ENCODE peak calls at places on chromosomes 6 and 20, in five cellular contexts. A is AG04450, M is A549, J is fibroblast of the aortic adventitia, Y is fibroblast of lung. N is an unnamed sample.

GRCh38 chr6:10518461-10519216 is 2.5 kb upstream of the GCNT2 start:
- DNase-seq in A (no peak), M (peak), J (peak), Y (peak), N (peak)

GRCh38 chr20:8318999-8319614 is 187.0 kb downstream of the PLCB1 start:
- DNase-seq in A (no peak), M (no peak), J (no peak), Y (no peak), N (no peak)

GRCh38 chr20:38790210-38791053 is 15.1 kb upstream of the PPP1R16B start:
- DNase-seq in A (no peak), M (peak), J (peak), Y (peak), N (peak)

GRCh38 chr20:24627291-24627690 is 157.9 kb downstream of the SYNDIG1 start:
- DNase-seq in A (no peak), M (no peak), J (no peak), Y (no peak), N (no peak)

GRCh38 chr6:31680841-31681671 is at the start of gene LY6G5C:
- DNase-seq in A (peak), M (peak), J (peak), Y (peak), N (peak)

GRCh38 chr6:139752086-139752485 is 377.6 kb upstream of the CITED2 start:
- DNase-seq in A (no peak), M (no peak), J (no peak), Y (no peak), N (no peak)

GRCh38 chr20:23027721-23028120 is 7.4 kb upstream of the SSTR4 start:
- DNase-seq in A (no peak), M (no peak), J (no peak), Y (no peak), N (no peak)

GRCh38 chr6:113457156-113457555 is 400.0 kb upstream of the MARCKS start:
- DNase-seq in A (no peak), M (no peak), J (peak), Y (peak), N (peak)

GRCh38 chr20:37999526-38000263 is 33.6 kb downstream of the TTI1 start:
- DNase-seq in A (no peak), M (no peak), J (no peak), Y (peak), N (no peak)

GRCh38 chr6:147507162-147508072 is 1.1 kb upstream of the SAMD5 start:
- DNase-seq in A (no peak), M (peak), J (peak), Y (peak), N (peak)

GRCh38 chr6:25352265-25352664 is 73.1 kb downstream of the CARMIL1 start:
- DNase-seq in A (no peak), M (no peak), J (no peak), Y (no peak), N (no peak)

GRCh38 chr20:63064745-63065711 is 58.3 kb upstream of the BHLHE23 start:
- DNase-seq in A (no peak), M (no peak), J (no peak), Y (no peak), N (no peak)

GRCh38 chr20:3510110-3510509 is 39.3 kb downstream of the ATRN start:
- DNase-seq in A (no peak), M (no peak), J (no peak), Y (no peak), N (no peak)

GRCh38 chr20:49858076-49858565 is 45.5 kb downstream of the SLC9A8 start:
- DNase-seq in A (no peak), M (no peak), J (peak), Y (peak), N (no peak)

GRCh38 chr6:46323312-46323965 is 152.7 kb upstream of the ENPP5 start:
- DNase-seq in A (no peak), M (no peak), J (peak), Y (peak), N (peak)

GRCh38 chr6:69386431-69386830 is 410.4 kb downstream of the LMBRD1 start:
- DNase-seq in A (no peak), M (no peak), J (no peak), Y (no peak), N (no peak)

GRCh38 chr6:107032051-107032450 is 4.1 kb downstream of the MTRES1 start:
- DNase-seq in A (no peak), M (no peak), J (no peak), Y (no peak), N (no peak)

GRCh38 chr6:138560130-138560850 is 61.0 kb upstream of the NHSL1 start:
- DNase-seq in A (no peak), M (no peak), J (no peak), Y (no peak), N (no peak)

GRCh38 chr6:54935739-54936138 is 89.2 kb downstream of the FAM83B start:
- DNase-seq in A (peak), M (peak), J (peak), Y (peak), N (peak)

GRCh38 chr6:44699082-44699481 is 311.6 kb downstream of the CDC5L start:
- DNase-seq in A (no peak), M (no peak), J (peak), Y (peak), N (no peak)

GRCh38 chr20:36919715-36920333 is 31.7 kb downstream of the SAMHD1 start:
- DNase-seq in A (peak), M (peak), J (peak), Y (peak), N (peak)

GRCh38 chr6:133697666-133698065 is 191.2 kb upstream of the TCF21 start:
- DNase-seq in A (no peak), M (no peak), J (peak), Y (peak), N (peak)

GRCh38 chr6:139149383-139149782 is 14.5 kb downstream of the HECA start:
- DNase-seq in A (no peak), M (no peak), J (peak), Y (peak), N (peak)

GRCh38 chr6:106066984-106067383 is 19.2 kb upstream of the PRDM1 start:
- DNase-seq in A (no peak), M (no peak), J (peak), Y (peak), N (peak)

GRCh38 chr6:113103618-113104390 is 753.3 kb upstream of the MARCKS start:
- DNase-seq in A (peak), M (no peak), J (peak), Y (peak), N (peak)

DNA sequence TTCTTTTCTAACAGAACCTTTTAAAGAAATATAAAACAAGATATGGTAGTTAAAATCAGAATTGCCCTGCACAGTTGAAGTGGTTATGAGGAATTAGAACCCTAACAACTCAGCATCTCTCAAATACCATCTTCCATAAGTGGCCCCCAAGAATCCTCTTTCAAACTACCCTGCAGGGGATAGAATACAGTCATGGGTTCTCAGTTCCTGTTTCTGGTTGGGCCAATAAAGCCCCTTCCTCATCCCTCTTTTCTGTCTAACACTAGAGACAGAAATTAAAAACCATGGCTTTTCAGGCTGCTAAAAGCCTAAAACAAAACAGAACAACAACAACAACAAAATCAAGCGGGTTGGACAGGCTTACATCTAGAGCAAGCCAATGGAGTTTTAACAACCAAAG is 6.7 kb upstream of the LCA5 start:
- DNase-seq in A (no peak), M (no peak), J (no peak), Y (no peak), N (no peak)
- H3K4me3 ChIP-seq in A (no peak), M (no peak), J (no peak), Y (no peak), N (no peak)

DNA sequence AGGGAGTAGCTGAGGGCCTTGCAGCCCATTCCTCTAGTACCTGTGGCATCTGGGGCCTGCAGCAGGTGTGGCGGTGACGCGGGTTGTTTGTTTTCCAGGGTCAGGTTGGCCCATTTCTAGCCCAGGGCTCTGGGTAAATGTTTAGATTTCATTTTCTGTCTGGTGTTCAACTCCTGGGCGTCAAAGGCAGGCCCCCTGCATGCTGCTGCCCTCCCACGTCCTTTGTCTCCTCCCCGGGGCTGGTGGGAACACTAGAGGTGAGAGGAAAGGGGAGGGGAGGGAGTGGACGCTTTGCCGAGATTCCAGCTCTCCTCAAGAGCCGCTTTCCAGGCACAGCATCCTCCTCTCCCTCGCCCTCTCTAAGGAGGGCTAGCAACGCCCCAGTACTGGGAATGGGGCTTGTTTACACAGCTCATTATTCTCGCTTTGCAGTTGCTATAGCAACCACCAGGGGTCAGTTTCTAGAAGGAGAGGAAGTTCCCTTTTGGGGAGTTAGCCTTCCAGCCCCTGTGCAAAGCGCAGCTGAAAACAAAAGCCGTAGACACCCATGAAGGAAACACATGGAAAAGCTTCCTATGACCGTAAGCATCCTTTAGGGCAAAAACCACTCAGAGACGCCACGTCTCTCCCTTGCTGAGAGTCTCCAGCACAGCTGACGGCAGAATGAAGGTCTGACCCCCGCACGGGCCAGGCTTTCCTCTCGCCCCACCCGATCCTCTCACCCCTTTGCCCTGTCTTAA is 170.6 kb downstream of the LY86 start:
- DNase-seq in A (peak), M (peak), J (peak), Y (peak), N (peak)
- TF ChIP-seq CTCF in A (peak), M (peak), J (peak), Y (peak), N (peak)

GRCh38 chr6:169472786-169473416 is 219.3 kb upstream of the THBS2 start:
- DNase-seq in A (no peak), M (no peak), J (no peak), Y (no peak), N (no peak)
- H3K4me3 ChIP-seq in A (no peak), M (no peak), J (no peak), Y (no peak), N (no peak)

GRCh38 chr6:116447496-116448011 is 13.6 kb upstream of the CALHM6 start:
- DNase-seq in A (peak), M (peak), J (peak), Y (peak), N (peak)
- TF ChIP-seq CTCF in A (no peak), M (no peak), J (no peak), Y (no peak), N (no peak)

DNA sequence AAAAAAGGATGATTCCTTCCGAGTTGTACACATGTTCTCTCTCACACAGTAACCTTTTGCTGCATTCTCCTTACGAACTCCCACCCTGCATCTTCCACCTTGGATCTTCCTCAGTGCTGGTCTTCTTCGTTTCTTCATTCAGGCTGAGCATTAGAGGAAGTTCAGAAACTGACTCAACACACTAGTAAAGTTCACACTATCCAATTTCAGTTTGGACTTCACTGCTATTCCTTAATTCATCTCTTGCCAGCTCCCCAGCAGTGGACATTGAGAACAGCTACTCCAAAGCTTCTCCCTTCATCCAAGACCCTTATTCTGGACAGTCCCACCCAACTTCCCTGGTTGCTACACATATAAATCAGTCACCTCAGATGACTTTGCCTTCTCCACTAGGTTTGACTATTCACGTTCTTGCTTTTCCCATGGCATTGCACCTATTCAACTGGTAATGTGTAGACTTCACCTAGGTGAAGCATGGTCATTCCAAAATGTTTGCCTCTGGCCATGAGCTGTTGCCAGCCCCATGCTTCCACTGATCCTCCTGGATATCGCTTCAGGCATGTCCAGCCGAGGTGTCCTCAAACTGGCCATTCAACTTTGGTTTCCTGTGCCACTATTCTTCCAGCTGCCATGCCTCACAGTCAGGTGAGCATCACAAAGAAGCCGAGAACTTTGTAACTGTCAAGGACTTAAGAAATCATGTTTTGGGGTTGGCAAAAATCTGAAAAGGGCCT is 103.9 kb upstream of the EMILIN3 start:
- DNase-seq in A (no peak), M (no peak), J (no peak), Y (no peak), N (no peak)
- H3K4me3 ChIP-seq in A (no peak), M (no peak), J (no peak), Y (no peak), N (no peak)

DNA sequence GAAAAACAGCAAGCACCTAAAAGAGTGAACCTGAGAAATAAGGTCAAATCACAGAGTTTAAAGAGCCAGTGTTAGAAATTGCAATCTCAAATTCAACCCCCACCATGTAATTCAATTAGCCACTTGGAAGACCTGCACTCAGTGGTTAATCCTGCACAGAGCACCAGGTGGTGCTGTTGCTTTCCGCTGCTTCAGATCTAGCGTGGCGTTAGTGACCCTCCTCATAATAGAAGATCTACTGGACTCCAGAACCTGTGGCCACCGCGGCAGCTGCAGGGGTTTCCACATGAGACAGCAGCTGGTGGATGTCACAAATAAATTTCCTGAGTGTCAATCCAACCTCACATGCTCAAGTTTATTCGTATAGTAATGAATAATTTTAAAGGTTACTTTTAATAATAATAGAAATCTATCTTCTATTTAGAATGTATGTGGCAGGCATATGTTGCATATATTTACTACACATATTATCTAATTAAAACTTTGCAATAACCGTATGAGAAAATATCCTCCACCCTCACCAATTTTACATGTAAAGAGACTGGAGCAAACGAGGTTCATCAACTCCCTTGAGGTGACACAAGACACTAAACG is 84.4 kb downstream of the SYNE1 start:
- DNase-seq in A (peak), M (peak), J (peak), Y (peak), N (peak)
- TF ChIP-seq CTCF in A (peak), M (peak), J (peak), Y (peak), N (peak)

GRCh38 chr6:329888-330691 is 37.8 kb downstream of the DUSP22 start:
- DNase-seq in A (no peak), M (peak), J (no peak), Y (no peak), N (no peak)

GRCh38 chr6:330948-331347 is 38.7 kb downstream of the DUSP22 start:
- DNase-seq in A (no peak), M (no peak), J (no peak), Y (no peak), N (no peak)

GRCh38 chr6:332671-333070 is 40.4 kb downstream of the DUSP22 start:
- DNase-seq in A (no peak), M (no peak), J (peak), Y (peak), N (peak)

GRCh38 chr6:333379-334002 is 41.2 kb downstream of the DUSP22 start:
- DNase-seq in A (no peak), M (no peak), J (no peak), Y (no peak), N (no peak)

GRCh38 chr6:331622-332521 is 39.6 kb downstream of the DUSP22 start:
- DNase-seq in A (no peak), M (no peak), J (no peak), Y (no peak), N (no peak)
- H3K4me3 ChIP-seq in A (no peak), M (no peak), J (no peak), Y (no peak), N (no peak)

DNA sequence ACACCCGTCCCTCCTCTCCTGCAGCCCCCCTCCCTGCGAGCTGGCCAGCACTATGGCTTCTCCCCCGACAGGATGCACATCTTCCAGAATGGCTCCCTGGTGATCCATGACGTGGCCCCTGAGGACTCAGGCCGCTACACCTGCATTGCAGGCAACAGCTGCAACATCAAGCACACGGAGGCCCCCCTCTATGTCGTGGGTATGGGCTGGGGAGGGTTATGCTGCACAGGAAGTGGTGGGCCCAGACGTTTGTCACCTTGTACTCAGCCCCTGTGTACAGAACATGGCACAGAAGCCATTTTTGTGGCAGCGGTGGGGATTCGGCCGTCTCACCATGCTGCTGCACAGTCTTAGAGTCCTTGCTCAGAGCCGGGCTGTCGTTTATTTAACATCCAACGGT is 29.0 kb upstream of the SRF start:
- DNase-seq in A (no peak), M (no peak), J (no peak), Y (no peak), N (no peak)
- TF ChIP-seq CTCF in A (no peak), M (no peak), J (no peak), Y (no peak), N (no peak)